ENCODE peak calls at places on chromosomes 11 and 22, in six cellular contexts. C, S, Q, J, B and G are unnamed samples. For H3K9me3, the result is how much of the 10 kb centered on the place peaks cover.

GRCh38 chr22:39593061-39593930 is 22.7 kb downstream of the CACNA1I start:
- DNase-seq in B (no peak), S (no peak), C (no peak), J (no peak), Q (no peak), G (no peak)

GRCh38 chr11:14541180-14541579 is 21.0 kb upstream of the PSMA1 start:
- DNase-seq in S (no peak), B (no peak), Q (no peak), C (no peak), J (no peak), G (no peak)

GRCh38 chr11:35006389-35007128 is 90.1 kb downstream of the PDHX start:
- DNase-seq in B (no peak), S (no peak), C (peak), J (peak), Q (peak), G (no peak)

GRCh38 chr11:70650075-70650909 is 252.0 kb downstream of the CTTN start:
- DNase-seq in Q (peak), C (peak), B (peak), S (peak), J (peak), G (peak)

GRCh38 chr22:23495614-23496444 is 84.3 kb downstream of the IGLL1 start:
- DNase-seq in B (no peak), J (peak), C (no peak), Q (no peak), S (no peak), G (no peak)

GRCh38 chr22:18115844-18116480 is 5.4 kb downstream of the TUBA8 start:
- DNase-seq in C (no peak), B (no peak), J (no peak), S (no peak), Q (no peak), G (no peak)

GRCh38 chr11:12556788-12557384 is 117.3 kb upstream of the TEAD1 start:
- DNase-seq in J (no peak), C (peak), B (peak), Q (peak), S (no peak), G (peak)

GRCh38 chr11:76759092-76759491 is 24.1 kb upstream of the TSKU start:
- DNase-seq in Q (no peak), S (no peak), J (no peak), C (no peak), B (no peak), G (no peak)

GRCh38 chr11:46352063-46352841 is 5.0 kb downstream of the DGKZ start:
- DNase-seq in J (peak), Q (no peak), C (peak), S (no peak), B (no peak), G (no peak)
- H3K4me3 ChIP-seq in J (no peak), Q (no peak), C (no peak), S (no peak), B (no peak), G (no peak)

GRCh38 chr11:6251120-6251733 is 8.4 kb upstream of the CCKBR start:
- DNase-seq in S (peak), C (peak), J (peak), B (peak), Q (peak), G (peak)
- H3K27ac ChIP-seq in S (no peak), C (no peak), J (no peak), B (no peak), Q (no peak), G (no peak)

GRCh38 chr11:10012068-10012467 is 282.0 kb downstream of the SBF2 start:
- DNase-seq in B (no peak), C (no peak), Q (no peak), S (no peak), J (no peak), G (no peak)
- H3K9me3 ChIP-seq in B (under half), C (under half), Q (under half), S (under half), J (under half), G (under half)

DNA sequence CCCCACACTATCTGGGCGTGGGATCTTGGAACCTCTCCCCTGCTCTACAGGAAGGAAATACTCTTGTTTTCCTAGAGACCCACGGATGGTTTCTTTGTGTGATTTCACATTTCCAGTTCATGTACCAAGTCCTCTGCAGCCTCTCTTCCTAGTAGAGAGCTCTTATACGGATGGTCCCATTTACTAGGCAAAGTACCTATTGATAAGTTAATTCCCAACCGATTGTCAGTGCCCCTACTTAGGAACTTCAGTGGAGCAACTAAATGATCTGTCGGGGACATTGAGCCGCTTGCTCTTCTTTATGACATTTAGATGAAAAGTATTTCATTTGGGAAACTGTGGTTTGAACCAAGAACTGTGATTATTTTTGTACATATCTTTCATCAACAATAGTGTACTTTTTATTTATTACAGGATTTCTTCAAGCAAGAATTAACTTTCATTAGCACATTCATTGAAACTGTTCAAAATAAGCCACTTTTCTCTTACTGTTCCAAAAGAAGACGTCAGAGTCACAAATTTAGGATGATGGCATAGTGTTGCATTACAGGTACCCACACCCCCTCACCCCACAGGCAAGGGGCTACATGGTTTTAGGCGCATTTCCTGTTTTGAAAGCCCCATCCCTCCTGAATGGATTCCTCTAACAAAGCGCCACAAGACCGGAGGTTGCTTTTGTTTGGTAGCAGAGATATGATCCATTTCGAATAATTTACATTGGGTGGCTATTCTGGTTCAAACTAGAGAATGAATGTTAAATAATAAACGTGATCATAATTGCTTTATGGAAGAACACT is 34.2 kb downstream of the ELMOD1 start:
- DNase-seq in Q (no peak), B (no peak), C (no peak), J (no peak), S (no peak), G (no peak)
- H3K4me3 ChIP-seq in Q (no peak), B (no peak), C (no peak), J (no peak), S (no peak), G (no peak)

DNA sequence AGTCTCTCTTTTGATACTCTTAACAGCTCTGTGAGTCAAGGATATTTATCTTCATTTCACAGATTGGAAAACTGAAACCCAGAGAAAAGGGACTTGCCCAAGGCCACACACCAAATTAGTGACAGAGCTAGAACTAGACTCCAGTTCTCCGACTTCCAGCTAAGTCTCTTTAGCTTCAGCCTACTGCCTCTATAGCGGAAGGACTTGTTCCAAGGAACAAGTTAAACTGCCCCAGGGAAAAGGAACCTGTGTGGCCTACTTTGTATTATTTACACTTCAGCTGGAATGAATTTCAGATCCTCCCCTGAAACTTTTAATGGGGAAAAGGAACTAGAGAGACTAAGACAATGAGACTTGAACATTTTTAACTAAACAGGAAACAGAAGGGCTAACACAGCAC is 1.2 kb downstream of the LRRC51 start:
- DNase-seq in C (no peak), J (no peak), S (peak), Q (no peak), B (no peak), G (peak)
- H3K27ac ChIP-seq in C (no peak), J (no peak), S (peak), Q (no peak), B (no peak), G (peak)

GRCh38 chr22:48633996-48634836 is 1193.5 kb downstream of the BRD1 start:
- DNase-seq in Q (no peak), J (no peak), S (no peak), B (no peak), C (no peak), G (no peak)
- H3K9me3 ChIP-seq in Q (half or more), J (under half), S (under half), B (under half), C (under half), G (under half)